ENCODE peak calls at places on chromosomes 16 and 17, in six cellular contexts. W is H1, N is IMR-90, B is neuronal stem cell, I is mesenchymal stem cell, K is trophoblast cell. L is an unnamed sample.

GRCh38 chr17:83064732-83065659 is 14.4 kb upstream of the METRNL start:
- DNase-seq in W (no peak), N (no peak), B (no peak), I (no peak), K (peak; percentile 37), L (peak; percentile 27)

GRCh38 chr16:69880640-69881133 is 70.4 kb upstream of the CLEC18A start:
- DNase-seq in W (no peak), N (peak; percentile 44), B (no peak), I (no peak), K (peak; percentile 42), L (no peak)

GRCh38 chr16:180101-180920 is at the start of gene HBQ1:
- DNase-seq in W (no peak), N (no peak), B (peak; percentile 31), I (peak; percentile 27), K (peak; percentile 41), L (peak; percentile 57)

GRCh38 chr17:71019699-71020098 is 850.4 kb downstream of the KCNJ2 start:
- DNase-seq in W (no peak), N (no peak), B (no peak), I (no peak), K (no peak), L (no peak)

GRCh38 chr16:20884240-20884556 is 16.0 kb downstream of the DCUN1D3 start:
- DNase-seq in W (no peak), N (peak; percentile 88), B (no peak), I (peak; percentile 87), K (no peak), L (no peak)

GRCh38 chr17:39747745-39748144 is 10.0 kb downstream of the GRB7 start:
- DNase-seq in W (no peak), N (no peak), B (no peak), I (no peak), K (no peak), L (no peak)

GRCh38 chr16:57315401-57315800 is 30.9 kb upstream of the PLLP start:
- DNase-seq in W (no peak), N (no peak), B (no peak), I (no peak), K (no peak), L (no peak)

GRCh38 chr17:62705781-62706597 is 78.5 kb downstream of the MRC2 start:
- DNase-seq in W (peak; percentile 51), N (peak; percentile 47), B (no peak), I (peak; percentile 17), K (no peak), L (peak; percentile 86)

GRCh38 chr17:83079766-83080616 is 582 bp downstream of the METRNL start:
- DNase-seq in W (no peak), N (no peak), B (no peak), I (no peak), K (no peak), L (no peak)

GRCh38 chr16:56961851-56962281 is at the start of gene CETP:
- DNase-seq in W (no peak), N (no peak), B (no peak), I (no peak), K (no peak), L (no peak)

GRCh38 chr16:27258241-27258734 is 10.3 kb downstream of the NSMCE1 start:
- DNase-seq in W (no peak), N (peak; percentile 73), B (no peak), I (peak; percentile 60), K (peak; percentile 91), L (no peak)

GRCh38 chr16:76963614-76964315 is 227.2 kb upstream of the MON1B start:
- DNase-seq in W (no peak), N (no peak), B (no peak), I (no peak), K (no peak), L (no peak)

GRCh38 chr16:49890876-49891275 is 35.0 kb upstream of the ZNF423 start:
- DNase-seq in W (peak; percentile 38), N (no peak), B (no peak), I (no peak), K (no peak), L (peak; percentile 85)

GRCh38 chr16:89170346-89171215 is 967 bp upstream of the CDH15 start:
- DNase-seq in W (peak; percentile 44), N (no peak), B (no peak), I (no peak), K (no peak), L (peak; percentile 91)

GRCh38 chr16:31641279-31641678 is 113.6 kb downstream of the AHSP start:
- DNase-seq in W (no peak), N (no peak), B (no peak), I (no peak), K (no peak), L (no peak)

GRCh38 chr16:22323998-22324786 is 27.0 kb downstream of the POLR3E start:
- DNase-seq in W (no peak), N (no peak), B (no peak), I (no peak), K (no peak), L (no peak)

GRCh38 chr17:37220609-37220953 is 155.2 kb upstream of the C17orf78 start:
- DNase-seq in W (no peak), N (peak; percentile 54), B (peak; percentile 31), I (peak; percentile 39), K (peak; percentile 60), L (peak; percentile 63)

GRCh38 chr17:1577657-1578428 is 15.3 kb upstream of the PITPNA start:
- DNase-seq in W (no peak), N (no peak), B (no peak), I (no peak), K (peak; percentile 58), L (no peak)

GRCh38 chr17:74888440-74888839 is 5.0 kb downstream of the FADS6 start:
- DNase-seq in W (no peak), N (no peak), B (no peak), I (no peak), K (no peak), L (no peak)

GRCh38 chr16:79752421-79752820 is 151.9 kb upstream of the MAF start:
- DNase-seq in W (no peak), N (no peak), B (no peak), I (no peak), K (no peak), L (no peak)

GRCh38 chr16:89360760-89361435 is 129.5 kb downstream of the ANKRD11 start:
- DNase-seq in W (no peak), N (no peak), B (no peak), I (no peak), K (no peak), L (no peak)

GRCh38 chr16:30948087-30948955 is 547 bp upstream of the ORAI3 start:
- DNase-seq in W (peak; percentile 98), N (peak; percentile 96), B (peak; percentile 100), I (peak; percentile 100), K (peak; percentile 85), L (peak; percentile 100)

GRCh38 chr17:13140750-13141149 is 122.9 kb upstream of the ELAC2 start:
- DNase-seq in W (peak; percentile 33), N (peak; percentile 24), B (peak; percentile 48), I (no peak), K (no peak), L (peak; percentile 81)

GRCh38 chr17:1060991-1061390 is 64.1 kb downstream of the TIMM22 start:
- DNase-seq in W (no peak), N (peak; percentile 99), B (no peak), I (peak; percentile 97), K (peak; percentile 42), L (no peak)

GRCh38 chr17:45300060-45300751 is 16.6 kb downstream of the MAP3K14 start:
- DNase-seq in W (no peak), N (no peak), B (no peak), I (no peak), K (no peak), L (no peak)
- H3K14ac ChIP-seq in W (no peak overlapping the region), N (no peak overlapping the region), B (no peak overlapping the region), I (no peak overlapping the region), K (no peak overlapping the region), L (no peak overlapping the region)

DNA sequence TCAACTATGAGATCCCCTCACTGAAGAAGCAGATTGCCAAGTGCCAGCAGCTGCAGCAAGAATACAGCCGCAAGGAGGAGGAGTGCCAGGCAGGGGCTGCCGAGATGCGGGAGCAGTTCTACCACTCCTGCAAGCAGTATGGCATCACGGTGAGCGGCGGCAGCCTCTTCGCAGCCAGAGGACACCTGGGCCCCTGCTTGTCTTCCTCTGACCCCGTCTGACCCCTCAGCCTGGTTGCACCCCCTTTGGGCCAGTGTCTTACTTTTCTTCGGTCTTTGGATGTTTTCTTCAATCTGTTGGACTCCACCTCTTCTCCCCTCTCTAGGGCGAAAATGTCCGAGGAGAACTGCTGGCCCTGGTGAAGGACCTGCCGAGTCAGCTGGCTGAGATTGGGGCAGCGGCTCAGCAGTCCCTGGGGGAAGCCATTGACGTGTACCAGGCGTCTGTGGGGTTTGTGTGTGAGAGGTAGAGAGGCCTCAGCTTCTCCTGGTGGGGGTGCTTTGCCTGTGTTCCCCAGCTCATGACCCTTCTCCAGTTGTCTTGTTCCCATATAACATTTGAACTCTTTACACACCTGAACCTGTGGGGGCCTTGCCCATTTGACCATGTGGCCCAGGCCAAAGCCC is 4.4 kb downstream of the CDK5RAP3 start:
- DNase-seq in W (no peak), N (no peak), B (no peak), I (no peak), K (no peak), L (peak; percentile 74)
- H3K14ac ChIP-seq in W (no peak overlapping the region), N (no peak overlapping the region), B (no peak overlapping the region), I (no peak overlapping the region), K (no peak overlapping the region), L (no peak overlapping the region)

DNA sequence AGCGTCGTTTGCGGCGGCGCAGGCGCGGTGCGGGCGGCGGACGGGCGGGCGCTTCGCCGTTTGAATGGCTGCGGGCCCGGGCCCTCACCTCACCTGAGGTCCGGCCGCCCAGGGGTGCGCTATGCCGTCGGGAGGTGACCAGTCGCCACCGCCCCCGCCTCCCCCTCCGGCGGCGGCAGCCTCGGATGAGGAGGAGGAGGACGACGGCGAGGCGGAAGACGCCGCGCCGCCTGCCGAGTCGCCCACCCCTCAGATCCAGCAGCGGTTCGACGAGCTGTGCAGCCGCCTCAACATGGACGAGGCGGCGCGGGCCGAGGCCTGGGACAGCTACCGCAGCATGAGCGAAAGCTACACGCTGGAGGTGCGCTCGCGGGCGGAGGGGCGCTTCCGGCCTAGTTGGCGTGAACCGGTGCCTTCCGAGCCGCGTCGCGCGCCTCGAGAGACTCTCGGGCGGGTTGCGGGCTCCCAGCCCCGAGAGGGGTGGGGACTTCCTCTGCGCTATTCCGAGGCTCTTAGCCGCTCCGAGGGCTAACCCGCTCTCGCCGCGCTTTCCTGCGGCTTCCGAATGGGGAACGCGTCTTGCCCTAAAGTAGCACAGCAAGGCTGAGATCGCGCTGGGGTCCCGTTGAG is at the start of gene RBL2:
- DNase-seq in W (no peak), N (peak; percentile 25), B (peak; percentile 75), I (peak; percentile 70), K (peak; percentile 87), L (peak; percentile 84)
- H3K14ac ChIP-seq in W (no peak within 1 kb of the TSS), N (peak within 1 kb of the TSS; percentile 96), B (peak within 1 kb of the TSS; percentile 64), I (peak within 1 kb of the TSS; percentile 5), K (peak within 1 kb of the TSS; percentile 95), L (peak within 1 kb of the TSS; percentile 91)

DNA sequence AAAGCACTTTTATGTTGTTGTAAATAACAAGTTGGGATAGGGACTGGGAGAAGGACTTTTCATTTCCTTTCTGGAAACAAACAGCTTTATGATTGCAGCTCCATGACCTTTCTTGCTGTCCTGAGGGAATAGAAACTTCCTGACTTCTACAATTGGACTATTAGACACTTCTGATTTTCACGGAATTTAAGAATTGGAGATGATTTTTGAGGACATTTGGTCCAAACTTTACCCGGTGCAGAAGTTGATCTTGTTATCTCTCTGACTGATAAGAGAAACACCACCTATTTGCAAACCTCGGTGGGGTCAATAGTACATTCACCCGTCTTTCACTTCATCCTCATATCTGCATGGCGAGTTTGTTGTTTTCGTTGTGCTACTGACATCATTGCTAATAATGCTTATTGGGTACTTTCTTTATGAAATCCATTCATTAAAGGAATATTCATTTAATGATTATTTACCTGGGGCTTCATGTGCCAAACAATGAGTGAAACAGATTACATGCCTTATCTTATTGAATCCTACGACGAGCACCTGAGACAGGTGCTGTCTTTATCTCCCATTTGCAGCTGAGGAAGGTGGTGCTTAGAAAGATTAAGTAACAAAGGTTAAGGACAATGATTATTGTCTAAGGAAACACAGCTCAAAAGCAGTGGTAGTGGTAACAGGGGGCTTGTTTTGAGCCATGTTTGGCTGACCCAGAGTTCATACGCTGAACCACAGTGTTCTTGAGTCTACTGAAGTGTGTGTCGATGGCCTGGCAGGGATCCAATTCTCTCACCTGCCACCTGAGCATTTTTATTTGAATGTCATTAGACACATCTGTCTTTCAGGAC is 176.9 kb upstream of the FAM20A start:
- DNase-seq in W (no peak), N (no peak), B (no peak), I (no peak), K (no peak), L (no peak)
- H3K14ac ChIP-seq in W (no peak overlapping the region), N (no peak overlapping the region), B (no peak overlapping the region), I (no peak overlapping the region), K (no peak overlapping the region), L (no peak overlapping the region)

L was measured in H9.